ENCODE peak calls at places on chromosome X, in eight cellular contexts. B, P, H, G, M, F, I and A are unnamed samples. For H3K4me1, the result is how much of the 10 kb centered on the place peaks cover.

GRCh38 chrX:154123241-154124219 is 20.5 kb upstream of the OPN1LW start:
- DNase-seq in G (no peak), B (no peak), M (peak), F (no peak), I (no peak), P (peak), H (peak), A (no peak)

GRCh38 chrX:70033348-70033747 is 16.4 kb downstream of the AWAT2 start:
- DNase-seq in P (no peak), I (no peak), B (peak), M (no peak), H (no peak), F (no peak), G (peak), A (no peak)

GRCh38 chrX:112868586-112868985 is 28.0 kb upstream of the AMOT start:
- DNase-seq in G (no peak), I (no peak), F (no peak), H (no peak), M (no peak), P (no peak), B (no peak), A (no peak)

GRCh38 chrX:110341189-110342035 is 17.2 kb upstream of the RTL9 start:
- DNase-seq in G (peak), I (no peak), P (no peak), B (peak), M (no peak), H (no peak), F (no peak), A (no peak)

GRCh38 chrX:136166221-136166855 is 19.0 kb downstream of the FHL1 start:
- DNase-seq in P (no peak), I (no peak), F (no peak), H (no peak), M (no peak), B (peak), G (peak), A (no peak)

GRCh38 chrX:46758163-46758955 is 559 bp downstream of the SLC9A7 start:
- DNase-seq in I (no peak), F (no peak), G (peak), P (peak), B (peak), M (peak), H (no peak), A (no peak)

GRCh38 chrX:136397001-136397400 is 90.7 kb upstream of the BRS3 start:
- DNase-seq in M (no peak), G (no peak), I (no peak), P (no peak), F (no peak), B (no peak), H (no peak), A (no peak)

GRCh38 chrX:25427873-25428555 is 412.2 kb upstream of the ARX start:
- DNase-seq in B (no peak), M (peak), G (no peak), I (no peak), H (no peak), P (no peak), F (no peak), A (no peak)

GRCh38 chrX:7798327-7798726 is 44.6 kb upstream of the VCX start:
- DNase-seq in F (no peak), H (no peak), M (no peak), I (no peak), P (no peak), B (no peak), G (no peak), A (no peak)

GRCh38 chrX:39815621-39816020 is 282.1 kb downstream of the BCOR start:
- DNase-seq in B (no peak), G (peak), I (no peak), F (no peak), M (no peak), P (no peak), H (no peak), A (peak)

GRCh38 chrX:48573690-48574269 is 504 bp upstream of the RBM3 start:
- DNase-seq in P (peak), I (no peak), B (no peak), M (peak), H (peak), F (no peak), G (no peak), A (peak)

GRCh38 chrX:107674480-107675364 is 46.4 kb downstream of the PRPS1 start:
- DNase-seq in G (no peak), M (peak), P (peak), I (peak), H (peak), F (no peak), B (peak), A (peak)

GRCh38 chrX:15855562-15856256 is 1.1 kb upstream of the AP1S2 start:
- DNase-seq in P (no peak), M (no peak), B (no peak), H (no peak), I (no peak), G (no peak), F (no peak), A (no peak)

GRCh38 chrX:2417205-2417604 is 83.6 kb downstream of the DHRSX start:
- DNase-seq in F (no peak), G (peak), B (no peak), I (no peak), H (no peak), M (no peak), P (no peak), A (no peak)

GRCh38 chrX:10048076-10048475 is 80.9 kb downstream of the CLDN34 start:
- DNase-seq in H (no peak), G (no peak), P (no peak), I (no peak), B (no peak), M (no peak), F (no peak), A (no peak)

GRCh38 chrX:78625292-78625909 is 33.7 kb downstream of the RTL3 start:
- DNase-seq in P (no peak), I (no peak), F (no peak), H (no peak), B (no peak), M (no peak), G (no peak), A (no peak)

GRCh38 chrX:149073464-149073863 is 431.6 kb downstream of the IDS start:
- DNase-seq in M (no peak), H (no peak), P (no peak), G (no peak), B (no peak), I (peak), F (peak), A (no peak)

GRCh38 chrX:119758682-119759332 is 419 bp downstream of the SOWAHD start:
- DNase-seq in H (peak), F (no peak), P (peak), M (peak), G (no peak), I (no peak), B (no peak), A (peak)

GRCh38 chrX:103817502-103817901 is 14.6 kb downstream of the RAB9B start:
- DNase-seq in P (no peak), H (no peak), F (no peak), B (peak), G (peak), I (no peak), M (no peak), A (no peak)

GRCh38 chrX:123422875-123423274 is 238.8 kb downstream of the GRIA3 start:
- DNase-seq in H (no peak), G (peak), M (no peak), I (no peak), F (no peak), P (peak), B (peak), A (no peak)

GRCh38 chrX:71102292-71102691 is 4.2 kb downstream of the CXorf65 start:
- DNase-seq in P (no peak), F (no peak), M (no peak), G (no peak), I (no peak), H (no peak), B (no peak), A (no peak)

GRCh38 chrX:71103110-71103983 is 3.2 kb downstream of the CXorf65 start:
- DNase-seq in B (no peak), I (no peak), H (no peak), M (peak), P (peak), G (no peak), F (no peak), A (peak)

GRCh38 chrX:71098951-71099506 is 3.4 kb downstream of the FOXO4 start:
- DNase-seq in I (no peak), H (no peak), B (no peak), P (no peak), M (no peak), F (no peak), G (no peak), A (no peak)

GRCh38 chrX:71099736-71100135 is 4.1 kb downstream of the FOXO4 start:
- DNase-seq in H (no peak), B (no peak), I (no peak), F (no peak), G (no peak), P (no peak), M (no peak), A (no peak)

GRCh38 chrX:71100581-71101505 is 5.2 kb downstream of the FOXO4 start:
- DNase-seq in H (no peak), P (no peak), B (no peak), F (no peak), I (no peak), M (no peak), G (no peak), A (no peak)
- H3K4me3 ChIP-seq in H (no peak), P (no peak), B (no peak), F (no peak), I (no peak), M (no peak), G (no peak), A (no peak)

GRCh38 chrX:77502951-77503525 is 55.8 kb downstream of the FGF16 start:
- DNase-seq in G (no peak), P (no peak), M (no peak), I (no peak), F (no peak), B (no peak), H (no peak), A (no peak)

GRCh38 chrX:77510007-77510406 is 62.8 kb downstream of the FGF16 start:
- DNase-seq in G (peak), P (no peak), M (no peak), I (no peak), F (no peak), H (no peak), B (no peak), A (no peak)

GRCh38 chrX:77505227-77505626 is 58.0 kb downstream of the FGF16 start:
- DNase-seq in P (no peak), H (no peak), F (no peak), M (no peak), B (peak), G (peak), I (no peak), A (no peak)
- H3K4me1 ChIP-seq in P (under half), H (under half), F (under half), M (under half), B (under half), G (under half), I (under half), A (under half)

DNA sequence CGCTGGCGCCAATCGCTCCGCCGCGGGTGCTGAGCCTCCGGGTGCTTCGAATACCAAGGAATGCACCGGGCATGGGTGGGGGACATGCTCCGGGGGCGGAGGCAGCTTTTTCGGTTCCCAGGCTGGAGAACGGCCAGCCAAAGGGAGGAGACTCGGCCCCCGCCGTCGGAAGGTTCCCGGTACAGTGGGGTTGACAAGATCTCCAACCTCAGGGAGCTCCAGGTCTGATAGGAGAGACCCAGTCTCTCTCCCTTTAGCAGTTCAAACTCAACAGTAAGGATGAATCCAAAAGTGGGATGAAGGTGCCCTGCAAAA is 29.1 kb upstream of the BCORL1 start:
- DNase-seq in H (no peak), B (no peak), P (no peak), I (no peak), F (no peak), M (no peak), G (no peak), A (peak)
- H3K4me3 ChIP-seq in H (peak), B (no peak), P (peak), I (peak), F (no peak), M (no peak), G (no peak), A (no peak)

DNA sequence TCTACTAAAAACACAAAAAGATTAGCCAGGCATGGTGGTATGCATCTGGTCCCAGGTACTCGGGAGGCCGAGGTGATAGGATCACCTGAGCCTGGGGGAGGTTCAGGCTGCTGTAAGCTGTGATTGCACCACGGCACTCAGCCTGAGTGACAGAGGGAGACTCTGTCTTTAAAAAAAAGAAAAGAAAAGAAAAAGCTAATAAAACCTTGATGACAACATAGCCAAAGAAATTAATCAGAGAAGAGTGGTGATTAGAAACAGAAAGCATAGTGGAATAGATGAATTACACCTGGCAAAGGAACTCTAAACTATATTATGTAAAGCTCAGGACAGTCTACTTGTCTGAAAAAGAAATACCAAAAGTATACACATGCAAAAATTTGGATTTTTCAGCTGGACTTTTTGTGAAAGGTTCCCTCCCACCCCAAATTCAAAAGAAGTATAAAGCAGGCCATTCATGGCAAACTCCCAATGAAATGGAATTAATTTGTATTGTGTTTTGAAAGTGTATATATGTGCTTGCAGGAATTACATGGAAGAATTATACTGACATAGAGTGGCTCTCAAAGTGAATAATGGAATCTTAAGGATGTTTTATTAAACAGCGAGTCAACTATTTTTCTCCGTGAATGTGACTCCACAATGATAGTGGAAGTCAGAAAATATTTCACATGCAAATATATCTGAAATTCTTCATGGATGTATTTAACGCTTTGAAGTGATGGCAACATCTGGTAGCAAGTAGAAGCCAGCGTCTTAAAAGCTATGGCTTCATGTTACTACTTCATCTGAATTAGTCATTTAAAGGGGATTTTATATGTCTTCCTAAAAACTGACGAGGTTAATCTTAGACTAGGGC is 22.1 kb downstream of the PLS3 start:
- DNase-seq in H (no peak), M (no peak), G (peak), B (peak), F (no peak), I (no peak), P (no peak), A (no peak)
- H3K4me1 ChIP-seq in H (half or more), M (under half), G (under half), B (under half), F (under half), I (under half), P (under half), A (under half)

GRCh38 chrX:71609095-71609750 is 9.1 kb downstream of the CXCR3 start:
- DNase-seq in I (no peak), F (no peak), H (no peak), P (no peak), G (no peak), M (no peak), B (no peak), A (no peak)

GRCh38 chrX:71604796-71605568 is 13.3 kb downstream of the CXCR3 start:
- DNase-seq in H (no peak), M (no peak), G (no peak), F (no peak), P (no peak), I (no peak), B (no peak), A (no peak)

GRCh38 chrX:71604141-71604540 is 14.2 kb downstream of the CXCR3 start:
- DNase-seq in P (no peak), G (peak), B (no peak), I (no peak), F (no peak), H (no peak), M (no peak), A (no peak)

GRCh38 chrX:71607488-71607887 is 10.8 kb downstream of the CXCR3 start:
- DNase-seq in G (no peak), H (no peak), B (no peak), M (no peak), F (no peak), P (no peak), I (no peak), A (no peak)

GRCh38 chrX:71606536-71607216 is 11.6 kb downstream of the CXCR3 start:
- DNase-seq in F (no peak), I (no peak), M (no peak), G (no peak), B (no peak), H (no peak), P (no peak), A (no peak)
- H3K4me3 ChIP-seq in F (no peak), I (no peak), M (no peak), G (no peak), B (no peak), H (no peak), P (no peak), A (no peak)

DNA sequence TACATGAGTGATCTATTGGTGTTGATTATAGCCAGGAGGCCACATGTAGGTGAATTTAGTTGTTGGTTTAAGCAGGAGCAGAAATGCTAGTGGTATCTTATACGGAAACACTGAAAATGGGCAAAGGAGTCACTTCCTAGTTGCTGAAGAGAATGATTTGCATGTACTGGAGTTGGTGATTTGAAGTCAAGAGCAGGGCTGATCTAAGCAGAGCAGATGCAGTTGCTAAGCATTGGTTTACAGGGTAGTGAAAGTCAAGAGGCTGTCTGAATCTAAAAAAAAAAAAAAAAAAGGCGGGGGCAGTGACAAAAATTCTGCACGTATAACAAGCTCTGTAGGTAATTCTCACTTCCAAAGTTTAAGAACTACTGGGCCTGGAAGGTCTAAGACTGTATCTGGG is 90.4 kb upstream of the HPRT1 start:
- DNase-seq in B (no peak), H (no peak), P (no peak), I (no peak), M (no peak), F (no peak), G (no peak), A (no peak)
- H3K4me1 ChIP-seq in B (under half), H (under half), P (under half), I (under half), M (under half), F (under half), G (under half), A (under half)